ENCODE peak calls at places on chromosome 22, in four cellular contexts. R is hypothalamus, G is C1 segment of cervical spinal cord, T is foreskin fibroblast. N is an unnamed sample.

GRCh38 chr22:17331690-17332089 is 37.6 kb upstream of the CECR2 start:
- DNase-seq in R (no peak), G (no peak), T (no peak), N (no peak)

GRCh38 chr22:28799125-28799833 is 1.1 kb downstream of the XBP1 start:
- DNase-seq in G (peak; percentile 11), T (peak; percentile 96), R (no peak), N (no peak)

GRCh38 chr22:41380993-41381328 is 781 bp upstream of the TEF start:
- DNase-seq in G (no peak), R (no peak), T (peak; percentile 95), N (peak; percentile 89)

GRCh38 chr22:48906177-48906835 is 921.4 kb downstream of the BRD1 start:
- DNase-seq in T (no peak), R (no peak), G (no peak), N (no peak)

GRCh38 chr22:19235874-19236273 is 55.6 kb downstream of the CLTCL1 start:
- DNase-seq in T (no peak), R (no peak), G (no peak), N (no peak)

GRCh38 chr22:19086417-19086816 is 35.8 kb downstream of the DGCR2 start:
- DNase-seq in G (no peak), R (no peak), T (no peak), N (no peak)

GRCh38 chr22:49009359-49010063 is 818.2 kb downstream of the BRD1 start:
- DNase-seq in R (no peak), T (no peak), G (no peak), N (no peak)

GRCh38 chr22:41401781-41402648 is 20.3 kb downstream of the TEF start:
- DNase-seq in R (peak; percentile 57), T (peak; percentile 98), G (peak; percentile 80), N (peak; percentile 73)

GRCh38 chr22:27386186-27386585 is 415.4 kb downstream of the MN1 start:
- DNase-seq in G (no peak), T (no peak), R (no peak), N (no peak)

GRCh38 chr22:50019316-50019715 is 6.8 kb upstream of the IL17REL start:
- DNase-seq in T (no peak), G (no peak), R (no peak), N (no peak)

GRCh38 chr22:44261861-44262595 is 50.7 kb downstream of the SHISAL1 start:
- DNase-seq in G (no peak), R (no peak), T (no peak), N (peak; percentile 26)

GRCh38 chr22:23149743-23150238 is 4.5 kb downstream of the RAB36 start:
- DNase-seq in G (no peak), T (no peak), R (no peak), N (no peak)

GRCh38 chr22:29733362-29734322 is 13.8 kb downstream of the CABP7 start:
- DNase-seq in G (no peak), T (peak; percentile 27), R (no peak), N (peak; percentile 37)

GRCh38 chr22:35209203-35209602 is 48.1 kb upstream of the HMGXB4 start:
- DNase-seq in G (no peak), R (no peak), T (no peak), N (no peak)

GRCh38 chr22:17107547-17107810 is 13.7 kb downstream of the TMEM121B start:
- DNase-seq in R (no peak), G (no peak), T (no peak), N (no peak)

GRCh38 chr22:40178417-40179409 is 988 bp downstream of the TNRC6B start:
- DNase-seq in G (no peak), R (no peak), T (peak; percentile 55), N (no peak)

GRCh38 chr22:25736378-25737011 is 5.5 kb upstream of the MYO18B start:
- DNase-seq in R (no peak), G (no peak), T (no peak), N (no peak)

GRCh38 chr22:50702261-50702671 is 29.6 kb downstream of the SHANK3 start:
- DNase-seq in T (no peak), R (no peak), G (no peak), N (no peak)

GRCh38 chr22:22124374-22124773 is 120.2 kb upstream of the VPREB1 start:
- DNase-seq in T (no peak), G (no peak), R (no peak), N (no peak)